ENCODE peak calls at places on chromosome 22, in eight cellular contexts. L is SW 1271; F is nephron progenitor cell; W is stimulated activated CD4-positive, alpha-beta T cell treated with anti-CD3 and anti-CD28 coated beads, Interleukin-2, amount 100 ng/mL, for 48 hours; U is HCEC 1CT; S is NCI-H1417 treated with DMSO at 0.1 percent for 48 hours; G is IMR-90; N is ovary. P is an unnamed sample.

GRCh38 chr22:49995413-49996191 is 17.0 kb downstream of the IL17REL start:
- DNase-seq in W (no peak), N (no peak), G (no peak), L (no peak), F (no peak), S (no peak), U (no peak), P (peak)

GRCh38 chr22:44411226-44412135 is 86.6 kb downstream of the RTL6 start:
- DNase-seq in N (no peak), G (no peak), S (no peak), U (no peak), L (no peak), W (no peak), F (no peak), P (no peak)

GRCh38 chr22:23221351-23221804 is 41.1 kb downstream of the BCR start:
- DNase-seq in S (no peak), G (no peak), N (no peak), F (no peak), U (no peak), W (no peak), L (no peak), P (no peak)

GRCh38 chr22:30920407-30920806 is 48.2 kb downstream of the MORC2 start:
- DNase-seq in G (peak), W (peak), L (peak), N (peak), S (no peak), U (peak), F (peak), P (peak)

GRCh38 chr22:50678218-50678650 is 5.6 kb downstream of the SHANK3 start:
- DNase-seq in G (no peak), L (no peak), F (no peak), N (no peak), W (no peak), U (no peak), S (no peak), P (no peak)

GRCh38 chr22:33114570-33114969 is 56.4 kb upstream of the SYN3 start:
- DNase-seq in U (no peak), F (no peak), N (no peak), G (no peak), W (no peak), L (no peak), S (no peak), P (no peak)

GRCh38 chr22:35552186-35552842 is 11.7 kb downstream of the RASD2 start:
- DNase-seq in G (no peak), N (peak), L (peak), S (no peak), F (peak), U (no peak), W (peak), P (no peak)

GRCh38 chr22:40182231-40182835 is 4.6 kb downstream of the TNRC6B start:
- DNase-seq in U (no peak), S (no peak), F (no peak), G (no peak), N (no peak), W (no peak), L (no peak), P (no peak)

GRCh38 chr22:24379536-24379935 is 47.9 kb upstream of the ADORA2A start:
- DNase-seq in L (peak), G (peak), W (no peak), N (no peak), U (peak), S (no peak), F (no peak), P (no peak)

GRCh38 chr22:20106205-20106848 is 9.6 kb upstream of the RANBP1 start:
- DNase-seq in F (no peak), W (no peak), N (no peak), G (no peak), U (no peak), L (no peak), S (no peak), P (peak)

GRCh38 chr22:48253136-48253535 is 1490.7 kb downstream of the TBC1D22A start:
- DNase-seq in W (no peak), F (no peak), S (no peak), U (no peak), G (no peak), N (no peak), L (no peak), P (no peak)

GRCh38 chr22:33658775-33659174 is 261.5 kb downstream of the LARGE1 start:
- DNase-seq in S (no peak), N (peak), G (peak), U (no peak), F (no peak), L (no peak), W (no peak), P (no peak)

GRCh38 chr22:32208681-32209080 is 3.8 kb upstream of the RFPL2 start:
- DNase-seq in F (no peak), W (no peak), U (no peak), L (no peak), N (no peak), S (no peak), G (no peak), P (no peak)

GRCh38 chr22:17808688-17809403 is 34.6 kb upstream of the BID start:
- DNase-seq in S (no peak), F (peak), W (no peak), U (no peak), G (peak), N (no peak), L (no peak), P (no peak)

GRCh38 chr22:42928969-42929837 is 72.1 kb upstream of the ARFGAP3 start:
- DNase-seq in N (no peak), U (no peak), G (no peak), F (no peak), L (no peak), W (no peak), S (no peak), P (no peak)

GRCh38 chr22:48756146-48757111 is 1071.2 kb downstream of the BRD1 start:
- DNase-seq in U (no peak), S (no peak), N (no peak), L (no peak), W (no peak), F (no peak), G (no peak), P (no peak)

GRCh38 chr22:38989461-38989860 is 7.3 kb downstream of the APOBEC3B start:
- DNase-seq in U (no peak), G (no peak), N (no peak), F (no peak), W (no peak), S (no peak), L (no peak), P (no peak)

GRCh38 chr22:29689872-29690213 is 30.0 kb upstream of the CABP7 start:
- DNase-seq in W (peak), S (no peak), U (peak), G (peak), F (peak), N (peak), L (no peak), P (peak)

GRCh38 chr22:31160328-31160978 is 471 bp downstream of the RNF185 start:
- DNase-seq in U (no peak), L (no peak), G (peak), F (peak), W (peak), N (no peak), S (no peak), P (no peak)

GRCh38 chr22:32206774-32207758 is 2.2 kb upstream of the RFPL2 start:
- DNase-seq in L (peak), S (no peak), W (no peak), N (no peak), U (peak), F (peak), G (no peak), P (no peak)

GRCh38 chr22:37930270-37930951 is 23.0 kb downstream of the C22orf23 start:
- DNase-seq in N (no peak), S (no peak), U (peak), F (no peak), G (peak), L (no peak), W (no peak), P (no peak)

P was measured in heart left ventricle.